ENCODE peak calls at places on chromosomes 4 and X, in five cellular contexts. N, M, D, C and O are unnamed samples.

GRCh38 chr4:108060686-108061321 is 71.1 kb downstream of the HADH start:
- DNase-seq in D (no peak), C (no peak), N (no peak), M (no peak), O (no peak)

GRCh38 chr4:119394826-119395225 is 72.9 kb upstream of the FABP2 start:
- DNase-seq in C (no peak), D (no peak), N (no peak), M (peak), O (no peak)

GRCh38 chr4:169594560-169595195 is 17.7 kb downstream of the NEK1 start:
- DNase-seq in D (no peak), M (no peak), N (no peak), C (no peak), O (no peak)

GRCh38 chr4:55554453-55555030 is 7.8 kb upstream of the CLOCK start:
- DNase-seq in D (no peak), N (peak), M (peak), C (no peak), O (peak)

GRCh38 chrX:46665232-46666162 is 91.9 kb downstream of the CHST7 start:
- DNase-seq in C (no peak), N (no peak), M (no peak), D (no peak), O (no peak)

GRCh38 chrX:52217494-52218160 is 32.9 kb downstream of the MAGED4 start:
- DNase-seq in N (no peak), M (no peak), D (no peak), C (no peak), O (no peak)

GRCh38 chr4:69749771-69750170 is 10.6 kb downstream of the SULT1B1 start:
- DNase-seq in D (no peak), N (no peak), M (peak), C (no peak), O (no peak)

GRCh38 chr4:21656832-21657231 is 291.7 kb downstream of the KCNIP4 start:
- DNase-seq in D (no peak), C (no peak), M (peak), N (no peak), O (peak)

GRCh38 chr4:80235451-80235850 is 31.0 kb upstream of the FGF5 start:
- DNase-seq in C (no peak), D (no peak), N (no peak), M (peak), O (no peak)

GRCh38 chr4:20368926-20369325 is 117.2 kb downstream of the SLIT2 start:
- DNase-seq in N (no peak), D (no peak), M (peak), C (no peak), O (peak)

GRCh38 chrX:5958523-5958922 is 270.1 kb downstream of the NLGN4X start:
- DNase-seq in M (no peak), N (no peak), D (no peak), C (no peak), O (no peak)

GRCh38 chrX:19874391-19875050 is 12.9 kb downstream of the SH3KBP1 start:
- DNase-seq in D (no peak), C (no peak), N (no peak), M (no peak), O (no peak)

GRCh38 chr4:66564901-66565648 is 894.8 kb upstream of the EPHA5 start:
- DNase-seq in N (no peak), M (peak), D (no peak), C (no peak), O (peak)

GRCh38 chrX:24099394-24099793 is 44.6 kb downstream of the EIF2S3 start:
- DNase-seq in N (no peak), C (no peak), D (no peak), M (no peak), O (no peak)

GRCh38 chrX:2373615-2374014 is 127.2 kb downstream of the DHRSX start:
- DNase-seq in M (no peak), N (no peak), C (no peak), D (no peak), O (no peak)

GRCh38 chr4:177323416-177323815 is 13.7 kb downstream of the NEIL3 start:
- DNase-seq in N (no peak), C (no peak), D (no peak), M (no peak), O (no peak)

GRCh38 chr4:8830056-8830455 is 41.6 kb downstream of the HMX1 start:
- DNase-seq in C (no peak), N (no peak), M (no peak), D (peak), O (no peak)

GRCh38 chr4:169618286-169618685 is 2.1 kb upstream of the CLCN3 start:
- DNase-seq in C (no peak), M (peak), D (no peak), N (no peak), O (peak)

GRCh38 chrX:15947648-15948317 is 93.2 kb upstream of the AP1S2 start:
- DNase-seq in D (no peak), M (peak), C (no peak), N (no peak), O (peak)

GRCh38 chrX:48470833-48471118 is 716 bp upstream of the SLC38A5 start:
- DNase-seq in D (no peak), N (no peak), M (no peak), C (no peak), O (no peak)

GRCh38 chrX:18619288-18619687 is 52.6 kb downstream of the RS1 start:
- DNase-seq in M (no peak), N (no peak), C (no peak), D (no peak), O (no peak)

GRCh38 chr4:177266492-177266891 is 43.2 kb upstream of the NEIL3 start:
- DNase-seq in N (no peak), C (no peak), D (no peak), M (no peak), O (no peak)

GRCh38 chrX:8433296-8434094 is 31.1 kb upstream of the VCX3B start:
- DNase-seq in D (no peak), C (no peak), M (no peak), N (no peak), O (no peak)

GRCh38 chr4:23614284-23614892 is 275.5 kb downstream of the PPARGC1A start:
- DNase-seq in M (peak), C (no peak), N (peak), D (no peak), O (peak)

GRCh38 chr4:10020871-10021676 is at the start of gene SLC2A9:
- DNase-seq in D (no peak), N (no peak), C (no peak), M (no peak), O (no peak)

DNA sequence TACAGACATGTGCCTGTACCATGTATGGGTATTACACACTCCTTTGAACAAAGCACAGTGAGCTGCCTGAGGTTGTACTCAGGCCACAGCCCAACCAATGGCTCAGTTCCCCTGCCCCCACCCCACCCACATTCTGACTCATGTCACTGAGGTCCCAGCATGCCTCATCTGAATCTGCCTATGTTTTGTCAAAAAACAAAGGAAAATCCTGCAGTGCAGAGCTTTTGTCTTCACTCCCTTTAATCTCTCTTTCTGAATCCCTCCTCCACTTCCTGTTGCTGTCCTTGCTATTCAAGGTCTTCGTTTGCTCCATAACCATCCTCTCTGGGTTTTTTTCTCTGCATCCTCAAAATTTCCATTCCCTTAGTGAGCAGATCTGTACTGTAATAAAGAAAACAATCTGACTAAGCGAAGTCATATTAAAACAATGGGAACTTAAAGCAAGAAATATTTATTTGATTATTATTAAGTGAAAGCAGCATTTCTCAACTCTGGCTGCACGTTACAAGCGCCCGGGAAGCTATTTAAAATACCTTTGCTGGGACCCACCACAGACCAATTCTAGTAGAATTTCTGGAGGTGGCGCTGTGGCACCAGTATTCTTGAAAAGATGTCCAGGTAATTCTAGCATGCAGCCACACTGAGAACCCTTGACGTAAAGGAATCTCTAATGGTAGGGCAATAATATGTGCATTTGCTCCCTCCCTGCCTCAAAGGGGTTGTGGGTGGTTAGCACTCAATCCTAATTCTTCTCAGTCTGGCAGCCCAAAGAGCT is 8.8 kb downstream of the GUCY2F start:
- DNase-seq in C (no peak), D (no peak), N (peak), M (peak), O (peak)
- TF ChIP-seq CTCF in C (peak), D (no peak), N (peak), M (peak), O (no peak)

DNA sequence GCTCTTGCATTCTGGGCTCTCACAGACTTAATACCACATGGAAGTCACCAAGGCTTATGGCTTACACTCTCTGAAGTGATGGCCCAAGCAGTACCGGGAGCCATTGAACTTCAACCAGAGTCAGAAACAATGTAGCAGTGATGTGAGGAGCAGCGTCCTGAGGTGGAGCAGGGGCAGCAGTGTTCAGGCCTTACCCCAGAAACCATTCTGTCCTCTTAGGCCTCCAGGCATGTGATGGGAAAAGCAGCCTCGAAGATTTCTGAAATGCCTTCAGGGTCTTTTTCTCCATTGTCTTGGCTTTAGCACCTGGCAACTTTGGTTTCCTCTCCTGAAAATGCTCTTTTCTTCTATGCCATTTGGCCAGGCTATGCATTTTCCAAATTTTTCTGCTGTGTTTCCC is 22.8 kb upstream of the PIN4 start:
- DNase-seq in D (no peak), M (no peak), C (no peak), N (no peak), O (no peak)
- TF ChIP-seq CTCF in D (no peak), M (no peak), C (no peak), N (no peak), O (no peak)

GRCh38 chr4:3856604-3857204 is 90.5 kb downstream of the ADRA2C start:
- DNase-seq in M (no peak), D (no peak), C (no peak), N (no peak), O (no peak)
- TF ChIP-seq CTCF in M (no peak), D (no peak), C (no peak), N (no peak), O (no peak)

GRCh38 chr4:86791126-86791525 is 58.1 kb downstream of the SLC10A6 start:
- DNase-seq in M (no peak), D (no peak), N (no peak), C (no peak), O (no peak)
- TF ChIP-seq CTCF in M (no peak), D (no peak), N (no peak), C (no peak), O (no peak)